ENCODE peak calls at places on chromosome 21, in nine cellular contexts. One of them, this sample, is unnamed.

GRCh38 chr21:17527240-17527639 is 14.4 kb downstream of the CXADR start:
- DNase-seq in transverse colon: no peak
- DNase-seq in esophagus muscularis mucosa: no peak
- DNase-seq in GM12892: no peak
- DNase-seq in stomach: no peak
- DNase-seq in NB4: no peak
- DNase-seq in heart left ventricle: no peak
- DNase-seq in IMR-90: peak
- DNase-seq in A549: peak
- DNase-seq in this sample: no peak

GRCh38 chr21:15062566-15062965 is 2.2 kb downstream of the NRIP1 start:
- DNase-seq in IMR-90: no peak
- DNase-seq in heart left ventricle: no peak
- DNase-seq in stomach: no peak
- DNase-seq in A549: peak
- DNase-seq in transverse colon: no peak
- DNase-seq in NB4: no peak
- DNase-seq in GM12892: no peak
- DNase-seq in esophagus muscularis mucosa: no peak
- DNase-seq in this sample: no peak

GRCh38 chr21:25708467-25709065 is 26.1 kb downstream of the ATP5PF start:
- DNase-seq in heart left ventricle: no peak
- DNase-seq in stomach: peak
- DNase-seq in esophagus muscularis mucosa: no peak
- DNase-seq in transverse colon: peak
- DNase-seq in IMR-90: peak
- DNase-seq in NB4: peak
- DNase-seq in A549: peak
- DNase-seq in GM12892: no peak
- DNase-seq in this sample: no peak

GRCh38 chr21:38948377-38948776 is 142.6 kb downstream of the ETS2 start:
- DNase-seq in esophagus muscularis mucosa: no peak
- DNase-seq in A549: no peak
- DNase-seq in IMR-90: peak
- DNase-seq in GM12892: no peak
- DNase-seq in stomach: no peak
- DNase-seq in NB4: no peak
- DNase-seq in heart left ventricle: no peak
- DNase-seq in transverse colon: no peak
- DNase-seq in this sample: no peak

GRCh38 chr21:38858429-38859205 is 52.9 kb downstream of the ETS2 start:
- DNase-seq in A549: no peak
- DNase-seq in IMR-90: peak
- DNase-seq in esophagus muscularis mucosa: peak
- DNase-seq in stomach: no peak
- DNase-seq in GM12892: no peak
- DNase-seq in NB4: no peak
- DNase-seq in transverse colon: no peak
- DNase-seq in heart left ventricle: no peak
- DNase-seq in this sample: no peak

GRCh38 chr21:34687065-34687464 is 18.3 kb downstream of the CLIC6 start:
- DNase-seq in stomach: no peak
- DNase-seq in A549: no peak
- DNase-seq in NB4: no peak
- DNase-seq in heart left ventricle: no peak
- DNase-seq in GM12892: no peak
- DNase-seq in transverse colon: no peak
- DNase-seq in esophagus muscularis mucosa: no peak
- DNase-seq in IMR-90: no peak
- DNase-seq in this sample: no peak

GRCh38 chr21:43812139-43812821 is 22.9 kb downstream of the RRP1 start:
- DNase-seq in IMR-90: no peak
- DNase-seq in stomach: peak
- DNase-seq in esophagus muscularis mucosa: no peak
- DNase-seq in GM12892: no peak
- DNase-seq in A549: no peak
- DNase-seq in transverse colon: peak
- DNase-seq in NB4: peak
- DNase-seq in heart left ventricle: no peak
- DNase-seq in this sample: peak

GRCh38 chr21:15480160-15480559 is 249.6 kb upstream of the USP25 start:
- DNase-seq in transverse colon: no peak
- DNase-seq in heart left ventricle: no peak
- DNase-seq in stomach: no peak
- DNase-seq in A549: no peak
- DNase-seq in GM12892: no peak
- DNase-seq in IMR-90: no peak
- DNase-seq in NB4: no peak
- DNase-seq in esophagus muscularis mucosa: no peak
- DNase-seq in this sample: no peak

GRCh38 chr21:14383596-14384210 is 757 bp upstream of the HSPA13 start:
- DNase-seq in IMR-90: peak
- DNase-seq in heart left ventricle: no peak
- DNase-seq in GM12892: no peak
- DNase-seq in stomach: no peak
- DNase-seq in A549: peak
- DNase-seq in transverse colon: no peak
- DNase-seq in NB4: peak
- DNase-seq in esophagus muscularis mucosa: no peak
- DNase-seq in this sample: no peak

GRCh38 chr21:15045017-15045416 is 19.8 kb downstream of the NRIP1 start:
- DNase-seq in GM12892: no peak
- DNase-seq in esophagus muscularis mucosa: no peak
- DNase-seq in stomach: no peak
- DNase-seq in transverse colon: no peak
- DNase-seq in IMR-90: no peak
- DNase-seq in heart left ventricle: no peak
- DNase-seq in A549: no peak
- DNase-seq in NB4: no peak
- DNase-seq in this sample: no peak

GRCh38 chr21:15775981-15776380 is 46.2 kb downstream of the USP25 start:
- DNase-seq in A549: no peak
- DNase-seq in NB4: peak
- DNase-seq in IMR-90: peak
- DNase-seq in heart left ventricle: no peak
- DNase-seq in esophagus muscularis mucosa: no peak
- DNase-seq in transverse colon: no peak
- DNase-seq in GM12892: no peak
- DNase-seq in stomach: no peak
- DNase-seq in this sample: peak

GRCh38 chr21:27741736-27742135 is 774.8 kb upstream of the ADAMTS5 start:
- DNase-seq in NB4: no peak
- DNase-seq in transverse colon: no peak
- DNase-seq in stomach: no peak
- DNase-seq in heart left ventricle: no peak
- DNase-seq in IMR-90: no peak
- DNase-seq in GM12892: no peak
- DNase-seq in A549: no peak
- DNase-seq in esophagus muscularis mucosa: no peak
- DNase-seq in this sample: no peak

GRCh38 chr21:25885880-25886279 is 151.1 kb downstream of the GABPA start:
- DNase-seq in GM12892: no peak
- DNase-seq in stomach: no peak
- DNase-seq in transverse colon: no peak
- DNase-seq in IMR-90: no peak
- DNase-seq in heart left ventricle: no peak
- DNase-seq in esophagus muscularis mucosa: no peak
- DNase-seq in A549: no peak
- DNase-seq in NB4: no peak
- DNase-seq in this sample: no peak

GRCh38 chr21:16192900-16193299 is 463.1 kb downstream of the USP25 start:
- DNase-seq in stomach: no peak
- DNase-seq in esophagus muscularis mucosa: no peak
- DNase-seq in IMR-90: peak
- DNase-seq in A549: peak
- DNase-seq in GM12892: no peak
- DNase-seq in transverse colon: no peak
- DNase-seq in heart left ventricle: no peak
- DNase-seq in NB4: no peak
- DNase-seq in this sample: peak

GRCh38 chr21:8992731-8993174 is 1528.6 kb upstream of the TPTE start:
- DNase-seq in transverse colon: no peak
- DNase-seq in NB4: no peak
- DNase-seq in GM12892: no peak
- DNase-seq in A549: peak
- DNase-seq in esophagus muscularis mucosa: peak
- DNase-seq in stomach: no peak
- DNase-seq in heart left ventricle: no peak
- DNase-seq in IMR-90: no peak
- DNase-seq in this sample: no peak

GRCh38 chr21:16794944-16795343 is 717.9 kb upstream of the CXADR start:
- DNase-seq in transverse colon: no peak
- DNase-seq in A549: peak
- DNase-seq in IMR-90: peak
- DNase-seq in stomach: no peak
- DNase-seq in GM12892: no peak
- DNase-seq in heart left ventricle: peak
- DNase-seq in esophagus muscularis mucosa: no peak
- DNase-seq in NB4: no peak
- DNase-seq in this sample: peak

GRCh38 chr21:34639882-34640788 is 25.2 kb upstream of the RCAN1 start:
- DNase-seq in NB4: no peak
- DNase-seq in transverse colon: no peak
- DNase-seq in GM12892: no peak
- DNase-seq in esophagus muscularis mucosa: no peak
- DNase-seq in heart left ventricle: no peak
- DNase-seq in IMR-90: peak
- DNase-seq in A549: no peak
- DNase-seq in stomach: no peak
- DNase-seq in this sample: peak

GRCh38 chr21:38806153-38806941 is 618 bp downstream of the ETS2 start:
- DNase-seq in GM12892: no peak
- DNase-seq in transverse colon: peak
- DNase-seq in stomach: no peak
- DNase-seq in IMR-90: no peak
- DNase-seq in A549: no peak
- DNase-seq in heart left ventricle: peak
- DNase-seq in NB4: peak
- DNase-seq in esophagus muscularis mucosa: no peak
- DNase-seq in this sample: no peak

GRCh38 chr21:38920631-38921398 is 115.1 kb downstream of the ETS2 start:
- DNase-seq in heart left ventricle: no peak
- DNase-seq in A549: peak
- DNase-seq in transverse colon: no peak
- DNase-seq in IMR-90: peak
- DNase-seq in NB4: no peak
- DNase-seq in GM12892: no peak
- DNase-seq in esophagus muscularis mucosa: no peak
- DNase-seq in stomach: no peak
- DNase-seq in this sample: no peak

GRCh38 chr21:37370152-37371040 is 3.8 kb downstream of the DYRK1A start:
- DNase-seq in A549: no peak
- DNase-seq in stomach: no peak
- DNase-seq in transverse colon: no peak
- DNase-seq in IMR-90: peak
- DNase-seq in esophagus muscularis mucosa: no peak
- DNase-seq in heart left ventricle: no peak
- DNase-seq in NB4: peak
- DNase-seq in GM12892: no peak
- DNase-seq in this sample: no peak
- TF ChIP-seq POLR2A in A549: no peak
- TF ChIP-seq POLR2A in stomach: no peak
- TF ChIP-seq POLR2A in transverse colon: no peak
- TF ChIP-seq POLR2A in IMR-90: no peak
- TF ChIP-seq POLR2A in esophagus muscularis mucosa: no peak
- TF ChIP-seq POLR2A in heart left ventricle: no peak
- TF ChIP-seq POLR2A in NB4: peak
- TF ChIP-seq POLR2A in GM12892: no peak
- TF ChIP-seq POLR2A in this sample: no peak

GRCh38 chr21:36155603-36156338 is 853 bp upstream of the DOP1B start:
- DNase-seq in A549: no peak
- DNase-seq in IMR-90: no peak
- DNase-seq in GM12892: no peak
- DNase-seq in stomach: peak
- DNase-seq in heart left ventricle: no peak
- DNase-seq in NB4: no peak
- DNase-seq in esophagus muscularis mucosa: no peak
- DNase-seq in transverse colon: peak
- DNase-seq in this sample: no peak
- TF ChIP-seq POLR2A in A549: peak
- TF ChIP-seq POLR2A in IMR-90: peak
- TF ChIP-seq POLR2A in GM12892: no peak
- TF ChIP-seq POLR2A in stomach: no peak
- TF ChIP-seq POLR2A in heart left ventricle: peak
- TF ChIP-seq POLR2A in NB4: peak
- TF ChIP-seq POLR2A in esophagus muscularis mucosa: peak
- TF ChIP-seq POLR2A in transverse colon: peak
- TF ChIP-seq POLR2A in this sample: peak

DNA sequence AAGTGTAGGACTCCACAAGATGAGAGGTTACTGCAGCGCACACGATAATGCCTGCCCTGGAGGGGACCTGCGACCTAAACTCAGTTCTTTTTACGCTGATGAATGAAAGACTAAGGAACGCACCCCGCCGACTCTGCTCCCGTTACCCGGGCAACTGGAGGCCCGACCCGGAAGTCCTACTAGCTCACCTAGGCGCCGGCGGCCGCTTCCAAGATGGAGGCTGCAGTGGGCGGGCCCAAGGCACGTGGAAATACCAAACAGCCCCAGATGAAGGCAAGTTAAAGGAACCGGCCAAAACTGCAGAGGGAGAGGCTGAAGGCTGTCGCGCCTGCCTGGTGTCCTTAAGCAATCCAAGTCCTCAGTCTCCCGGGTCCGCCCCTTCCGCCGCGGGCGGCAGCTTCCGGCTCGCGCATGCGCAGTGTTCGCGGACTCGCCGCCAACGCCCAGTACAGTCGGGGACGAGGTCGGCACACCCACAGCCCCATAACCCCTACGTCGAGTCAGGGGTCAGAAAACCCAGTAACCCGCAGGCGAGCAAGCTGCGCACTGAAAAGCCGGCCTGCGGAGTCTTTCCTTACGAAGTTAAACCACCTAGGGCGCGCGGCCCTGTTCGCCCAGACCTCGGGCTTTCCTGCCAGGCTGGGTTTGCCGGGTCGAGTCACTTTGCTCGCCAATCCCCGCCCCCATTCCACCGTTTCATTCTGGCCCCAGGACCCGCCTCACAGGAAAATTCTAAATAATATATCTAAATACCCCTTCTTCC is at the start of gene SETD4:
- DNase-seq in A549: peak
- DNase-seq in IMR-90: peak
- DNase-seq in heart left ventricle: peak
- DNase-seq in stomach: peak
- DNase-seq in GM12892: peak
- DNase-seq in esophagus muscularis mucosa: peak
- DNase-seq in NB4: peak
- DNase-seq in transverse colon: peak
- DNase-seq in this sample: peak
- TF ChIP-seq POLR2A in A549: peak
- TF ChIP-seq POLR2A in IMR-90: peak
- TF ChIP-seq POLR2A in heart left ventricle: no peak
- TF ChIP-seq POLR2A in stomach: no peak
- TF ChIP-seq POLR2A in GM12892: peak
- TF ChIP-seq POLR2A in esophagus muscularis mucosa: peak
- TF ChIP-seq POLR2A in NB4: peak
- TF ChIP-seq POLR2A in transverse colon: peak
- TF ChIP-seq POLR2A in this sample: peak

DNA sequence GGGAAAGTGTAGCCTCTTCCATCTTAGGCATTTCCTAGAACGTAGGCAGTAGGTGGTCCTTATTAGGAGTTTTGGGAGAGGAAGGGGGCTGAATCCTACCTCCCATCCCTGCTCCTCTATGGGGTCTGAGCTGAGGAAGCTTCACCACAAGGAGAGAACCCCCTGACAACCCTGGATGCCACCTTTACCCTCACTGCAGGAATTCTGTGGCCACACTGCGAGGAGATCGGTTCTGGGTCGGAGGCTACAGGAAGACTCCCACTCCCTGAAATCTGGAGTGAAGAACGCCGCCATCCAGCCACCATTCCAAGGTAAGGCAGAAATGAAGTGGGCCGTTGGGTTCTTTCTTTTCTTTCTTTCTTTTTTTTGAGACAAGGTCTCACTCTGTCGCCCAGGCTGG is 1.5 kb downstream of the MX1 start:
- DNase-seq in stomach: no peak
- DNase-seq in IMR-90: no peak
- DNase-seq in GM12892: no peak
- DNase-seq in transverse colon: no peak
- DNase-seq in heart left ventricle: no peak
- DNase-seq in esophagus muscularis mucosa: no peak
- DNase-seq in NB4: no peak
- DNase-seq in A549: no peak
- DNase-seq in this sample: no peak
- TF ChIP-seq POLR2A in stomach: no peak
- TF ChIP-seq POLR2A in IMR-90: no peak
- TF ChIP-seq POLR2A in GM12892: no peak
- TF ChIP-seq POLR2A in transverse colon: no peak
- TF ChIP-seq POLR2A in heart left ventricle: no peak
- TF ChIP-seq POLR2A in esophagus muscularis mucosa: no peak
- TF ChIP-seq POLR2A in NB4: no peak
- TF ChIP-seq POLR2A in A549: no peak
- TF ChIP-seq POLR2A in this sample: no peak

This sample was measured in H54.